ENCODE peak calls at places on chromosomes 6 and 20, in nine cellular contexts. I is A673, Z is dorsolateral prefrontal cortex, V is AG04450, P is upper lobe of right lung, W is brain microvascular endothelial cell, F is psoas muscle, J is cardiac muscle cell, D is hepatocyte. R is an unnamed sample.

GRCh38 chr6:106534564-106534982 is 94.7 kb downstream of the RTN4IP1 start:
- DNase-seq in I (no peak), Z (no peak), V (no peak), P (no peak), W (no peak), F (no peak), J (no peak), D (no peak), R (no peak)

GRCh38 chr6:129704708-129705107 is 5.3 kb downstream of the ARHGAP18 start:
- DNase-seq in I (no peak), Z (no peak), V (no peak), P (no peak), W (no peak), F (no peak), J (no peak), D (no peak), R (no peak)

GRCh38 chr20:48523191-48523757 is 304.5 kb downstream of the PREX1 start:
- DNase-seq in I (peak), Z (no peak), V (no peak), P (no peak), W (peak), F (no peak), J (peak), D (peak), R (peak)

GRCh38 chr6:108160009-108160408 is 5.8 kb upstream of the NR2E1 start:
- DNase-seq in I (no peak), Z (no peak), V (no peak), P (no peak), W (no peak), F (no peak), J (no peak), D (no peak), R (no peak)

GRCh38 chr6:4039348-4039747 is 39.6 kb downstream of the FAM217A start:
- DNase-seq in I (no peak), Z (no peak), V (no peak), P (no peak), W (no peak), F (no peak), J (no peak), D (no peak), R (no peak)

GRCh38 chr6:24428615-24429014 is 25.9 kb downstream of the MRS2 start:
- DNase-seq in I (no peak), Z (no peak), V (peak), P (no peak), W (peak), F (no peak), J (no peak), D (no peak), R (no peak)

GRCh38 chr6:46746691-46747090 is at the start of gene ANKRD66:
- DNase-seq in I (no peak), Z (no peak), V (no peak), P (no peak), W (no peak), F (no peak), J (no peak), D (no peak), R (no peak)

GRCh38 chr6:132381381-132381780 is 19.9 kb downstream of the MOXD1 start:
- DNase-seq in I (no peak), Z (no peak), V (no peak), P (no peak), W (no peak), F (no peak), J (no peak), D (no peak), R (no peak)

GRCh38 chr6:37669306-37669705 is 28.4 kb downstream of the MDGA1 start:
- DNase-seq in I (no peak), Z (no peak), V (no peak), P (no peak), W (no peak), F (no peak), J (no peak), D (no peak), R (no peak)

GRCh38 chr6:26270903-26271639 is 93.9 kb upstream of the BTN3A2 start:
- DNase-seq in I (peak), Z (no peak), V (no peak), P (peak), W (peak), F (peak), J (peak), D (peak), R (peak)

GRCh38 chr20:53028337-53029007 is 56.3 kb downstream of the TSHZ2 start:
- DNase-seq in I (no peak), Z (no peak), V (no peak), P (no peak), W (no peak), F (no peak), J (no peak), D (no peak), R (no peak)

GRCh38 chr6:111606620-111607115 is 990 bp upstream of the TRAF3IP2 start:
- DNase-seq in I (no peak), Z (no peak), V (no peak), P (no peak), W (no peak), F (no peak), J (peak), D (no peak), R (no peak)

GRCh38 chr6:10511477-10511876 is 9.7 kb upstream of the GCNT2 start:
- DNase-seq in I (no peak), Z (no peak), V (no peak), P (no peak), W (peak), F (no peak), J (peak), D (peak), R (peak)

GRCh38 chr6:2148748-2149147 is 96.7 kb downstream of the GMDS start:
- DNase-seq in I (no peak), Z (no peak), V (no peak), P (no peak), W (no peak), F (no peak), J (no peak), D (no peak), R (no peak)

GRCh38 chr6:17938885-17939284 is 48.5 kb downstream of the KIF13A start:
- DNase-seq in I (peak), Z (no peak), V (no peak), P (no peak), W (no peak), F (no peak), J (peak), D (peak), R (no peak)

GRCh38 chr6:134007077-134007476 is 45.3 kb downstream of the SLC2A12 start:
- DNase-seq in I (no peak), Z (no peak), V (no peak), P (peak), W (no peak), F (no peak), J (no peak), D (no peak), R (no peak)

GRCh38 chr6:121382467-121383121 is 48.3 kb upstream of the TBC1D32 start:
- DNase-seq in I (peak), Z (no peak), V (no peak), P (no peak), W (no peak), F (no peak), J (peak), D (peak), R (no peak)

GRCh38 chr6:4008324-4009047 is 70.5 kb downstream of the FAM217A start:
- DNase-seq in I (peak), Z (no peak), V (peak), P (no peak), W (peak), F (no peak), J (peak), D (peak), R (no peak)

GRCh38 chr6:13131935-13132661 is 196.2 kb downstream of the TBC1D7 start:
- DNase-seq in I (no peak), Z (no peak), V (no peak), P (no peak), W (no peak), F (no peak), J (no peak), D (no peak), R (no peak)

GRCh38 chr6:169978615-169979161 is 227.3 kb downstream of the ERMARD start:
- DNase-seq in I (no peak), Z (peak), V (no peak), P (peak), W (no peak), F (no peak), J (no peak), D (no peak), R (no peak)

GRCh38 chr20:23189854-23190253 is 103.7 kb upstream of the CD93 start:
- DNase-seq in I (no peak), Z (no peak), V (no peak), P (no peak), W (no peak), F (no peak), J (no peak), D (no peak), R (peak)

GRCh38 chr20:48230251-48230650 is 445.0 kb upstream of the SULF2 start:
- DNase-seq in I (peak), Z (no peak), V (no peak), P (no peak), W (no peak), F (no peak), J (no peak), D (no peak), R (no peak)

GRCh38 chr6:144373195-144373594 is 88.1 kb downstream of the UTRN start:
- DNase-seq in I (no peak), Z (no peak), V (no peak), P (no peak), W (no peak), F (no peak), J (no peak), D (no peak), R (no peak)

GRCh38 chr6:37033255-37033654 is 27.8 kb downstream of the FGD2 start:
- DNase-seq in I (no peak), Z (no peak), V (no peak), P (no peak), W (no peak), F (no peak), J (no peak), D (no peak), R (no peak)

GRCh38 chr6:166495487-166496314 is 90.8 kb downstream of the RAMACL start:
- DNase-seq in I (no peak), Z (no peak), V (no peak), P (no peak), W (no peak), F (no peak), J (no peak), D (no peak), R (no peak)

GRCh38 chr6:31776563-31776960 is 566 bp downstream of the VWA7 start:
- DNase-seq in I (no peak), Z (peak), V (no peak), P (no peak), W (no peak), F (no peak), J (no peak), D (no peak), R (no peak)

GRCh38 chr6:157993076-157993475 is 11.4 kb downstream of the SYNJ2 start:
- DNase-seq in I (no peak), Z (no peak), V (no peak), P (no peak), W (no peak), F (no peak), J (peak), D (no peak), R (no peak)

GRCh38 chr6:113530769-113531168 is 326.4 kb upstream of the MARCKS start:
- DNase-seq in I (no peak), Z (no peak), V (peak), P (no peak), W (peak), F (no peak), J (peak), D (peak), R (no peak)

GRCh38 chr6:135985471-135985870 is 134.0 kb downstream of the PDE7B start:
- DNase-seq in I (no peak), Z (no peak), V (no peak), P (no peak), W (no peak), F (no peak), J (peak), D (no peak), R (no peak)

GRCh38 chr6:161370882-161371281 is 97.0 kb upstream of the AGPAT4 start:
- DNase-seq in I (peak), Z (peak), V (peak), P (peak), W (peak), F (peak), J (peak), D (peak), R (peak)

GRCh38 chr6:90484903-90485302 is 102.0 kb downstream of the MAP3K7 start:
- DNase-seq in I (peak), Z (peak), V (no peak), P (no peak), W (no peak), F (no peak), J (no peak), D (no peak), R (no peak)

GRCh38 chr6:3808759-3809514 is 40.2 kb upstream of the FAM50B start:
- DNase-seq in I (no peak), Z (no peak), V (peak), P (no peak), W (peak), F (peak), J (peak), D (peak), R (no peak)

GRCh38 chr6:123053602-123054225 is 57.7 kb downstream of the CLVS2 start:
- DNase-seq in I (no peak), Z (peak), V (no peak), P (no peak), W (no peak), F (no peak), J (no peak), D (no peak), R (no peak)

GRCh38 chr20:29740601-29740950 is 1516.9 kb upstream of the DEFB115 start:
- DNase-seq in I (no peak), Z (no peak), V (no peak), P (peak), W (no peak), F (peak), J (no peak), D (no peak), R (no peak)

GRCh38 chr20:29742699-29743100 is 1514.8 kb upstream of the DEFB115 start:
- DNase-seq in I (no peak), Z (no peak), V (no peak), P (peak), W (no peak), F (no peak), J (no peak), D (no peak), R (no peak)

GRCh38 chr20:29741594-29741893 is 1515.9 kb upstream of the DEFB115 start:
- DNase-seq in I (no peak), Z (no peak), V (no peak), P (no peak), W (no peak), F (no peak), J (no peak), D (no peak), R (no peak)

GRCh38 chr20:29741894-29742698 is 1515.4 kb upstream of the DEFB115 start:
- DNase-seq in I (no peak), Z (no peak), V (no peak), P (peak), W (no peak), F (peak), J (no peak), D (no peak), R (no peak)

DNA sequence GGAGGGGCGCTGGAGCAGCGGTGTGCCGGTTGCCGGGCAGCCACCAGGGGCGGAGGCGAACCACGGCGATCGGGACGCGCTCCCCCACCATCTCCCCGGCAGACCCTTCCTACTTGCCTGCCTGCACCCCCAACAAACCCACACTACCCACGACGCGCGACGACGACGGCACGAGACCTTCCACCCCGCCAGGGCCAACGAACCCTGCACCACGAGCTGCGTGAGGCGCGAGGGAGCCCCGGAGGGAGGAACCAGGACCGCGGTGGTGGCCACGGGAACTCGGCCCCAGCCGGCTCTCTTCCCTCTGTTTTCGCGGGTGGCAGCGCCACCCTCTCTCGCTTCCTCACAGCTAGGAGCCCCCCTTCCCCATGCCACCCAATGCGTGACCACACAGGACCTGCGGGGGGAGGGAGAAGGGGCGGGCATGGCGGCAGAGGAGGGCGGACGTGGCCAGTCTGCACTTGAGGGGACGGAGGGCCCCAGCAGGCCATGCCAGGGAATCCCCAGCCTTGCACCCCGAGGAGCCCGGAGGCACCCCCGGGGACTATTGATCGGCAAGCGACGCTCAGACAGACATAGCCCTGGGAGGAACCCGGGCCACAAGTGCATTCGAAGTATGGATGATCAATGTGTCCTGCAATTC is 1516.4 kb upstream of the DEFB115 start:
- DNase-seq in I (no peak), Z (no peak), V (no peak), P (peak), W (no peak), F (peak), J (no peak), D (no peak), R (no peak)
- H3K4me3 ChIP-seq in I (no peak), Z (no peak), V (no peak), P (no peak), W (no peak), F (no peak), J (no peak), D (no peak), R (no peak)

DNA sequence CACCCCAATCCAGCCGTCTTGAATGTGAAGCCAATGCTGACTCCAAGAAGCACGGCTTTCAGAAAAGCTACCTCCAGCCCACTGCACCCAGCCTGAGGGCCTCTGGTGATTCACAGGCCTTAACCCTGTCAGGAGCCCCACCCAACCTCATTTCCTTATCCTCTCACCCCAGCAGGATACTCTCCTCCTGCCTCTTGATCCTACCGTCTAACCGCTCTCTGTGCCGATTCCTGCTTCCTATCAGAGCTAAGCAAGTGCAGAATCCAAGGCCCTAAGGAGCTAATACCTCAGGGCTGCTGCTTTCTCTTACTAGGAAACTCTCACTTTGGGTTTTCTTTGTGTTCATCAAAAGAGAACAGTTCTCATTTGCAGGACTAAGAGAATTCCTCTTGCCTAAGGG is 47.2 kb downstream of the TRERF1 start:
- DNase-seq in I (no peak), Z (no peak), V (no peak), P (no peak), W (peak), F (no peak), J (peak), D (peak), R (peak)
- H3K27ac ChIP-seq in I (no peak), Z (no peak), V (peak), P (no peak), W (peak), F (peak), J (no peak), D (peak), R (peak)

GRCh38 chr6:14746139-14746837 is 499.6 kb upstream of the JARID2 start:
- DNase-seq in I (no peak), Z (no peak), V (no peak), P (no peak), W (no peak), F (no peak), J (no peak), D (no peak), R (no peak)
- H3K4me3 ChIP-seq in I (no peak), Z (no peak), V (no peak), P (no peak), W (no peak), F (no peak), J (no peak), D (no peak), R (no peak)

DNA sequence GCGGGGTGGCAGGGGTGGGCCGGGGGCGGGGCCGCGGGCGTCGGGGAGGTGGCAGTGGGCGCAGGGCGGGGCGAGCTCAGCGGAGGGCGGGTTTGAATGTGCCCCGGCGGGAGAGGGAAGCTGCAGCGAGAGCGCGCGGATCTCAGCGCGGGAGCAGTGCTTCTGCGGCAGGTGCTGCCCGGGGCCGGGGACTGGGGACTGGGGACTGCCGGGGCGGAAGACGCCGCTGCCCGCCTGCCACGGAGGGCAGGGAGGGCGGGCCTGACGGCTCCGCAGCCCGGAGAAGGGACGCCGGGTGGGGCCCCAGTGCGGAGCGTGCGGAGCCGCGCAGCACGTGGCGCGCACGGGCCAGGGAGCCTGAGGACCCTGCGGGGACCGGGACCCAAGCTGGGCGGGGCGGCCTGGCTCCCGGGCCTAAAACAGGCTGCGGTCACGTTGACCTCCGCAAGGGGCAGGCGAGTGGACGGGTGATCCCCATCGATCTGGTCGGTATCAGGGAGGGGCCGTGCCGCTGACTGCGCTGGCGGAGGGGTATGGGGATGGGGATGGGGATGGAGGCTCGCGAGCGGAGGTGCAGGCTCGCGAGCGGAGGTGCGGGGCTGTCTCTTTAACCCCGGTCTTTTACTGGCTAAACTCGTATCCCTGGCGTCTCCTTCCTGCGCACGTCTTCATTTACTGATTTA is at the start of gene SLC29A1:
- DNase-seq in I (peak), Z (peak), V (no peak), P (peak), W (no peak), F (peak), J (peak), D (peak), R (peak)
- H3K27ac ChIP-seq in I (peak), Z (peak), V (no peak), P (peak), W (no peak), F (peak), J (peak), D (no peak), R (peak)

GRCh38 chr6:7147051-7147671 is 39.4 kb downstream of the RREB1 start:
- DNase-seq in I (no peak), Z (no peak), V (no peak), P (no peak), W (no peak), F (no peak), J (no peak), D (no peak), R (no peak)
- H3K4me3 ChIP-seq in I (no peak), Z (no peak), V (no peak), P (no peak), W (no peak), F (peak), J (no peak), D (no peak), R (no peak)

DNA sequence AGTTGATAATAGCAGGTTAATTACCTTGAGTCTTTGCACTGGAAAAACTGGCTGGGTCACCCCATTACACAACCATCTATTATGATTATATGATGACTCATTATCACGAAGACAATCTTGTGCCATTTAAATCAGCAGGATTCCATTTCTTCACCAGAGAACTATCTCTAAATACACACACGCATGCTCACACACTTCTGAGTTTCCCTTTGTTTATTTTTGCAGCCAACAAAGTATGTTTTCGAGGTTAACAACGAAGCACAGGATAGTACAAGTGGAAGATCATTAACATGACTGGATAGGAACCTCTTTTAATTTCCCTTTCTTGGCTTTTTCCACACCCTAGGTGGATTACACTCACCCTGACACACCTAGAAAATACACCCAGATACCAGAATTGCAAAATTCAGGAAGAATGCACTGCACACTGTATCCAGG is 18.9 kb downstream of the PERP start:
- DNase-seq in I (peak), Z (no peak), V (peak), P (no peak), W (peak), F (no peak), J (peak), D (peak), R (no peak)
- H3K27ac ChIP-seq in I (no peak), Z (no peak), V (peak), P (no peak), W (peak), F (no peak), J (no peak), D (peak), R (no peak)